ENCODE peak calls at places on chromosomes 1 and 21, in nine cellular contexts. A is fibroblast of lung, P is dorsolateral prefrontal cortex, T is heart right ventricle, D is upper lobe of right lung, Q is heart left ventricle, V is MCF 10A, I is fibroblast of the aortic adventitia, J is fibroblast of mammary gland. X is an unnamed sample.

GRCh38 chr1:217525773-217526490 is 105.0 kb downstream of the GPATCH2 start:
- DNase-seq in A (peak), P (no peak), T (no peak), D (no peak), Q (no peak), V (peak), I (peak), J (peak), X (no peak)

GRCh38 chr1:81121324-81121723 is 679.4 kb upstream of the ADGRL2 start:
- DNase-seq in A (no peak), P (no peak), T (no peak), D (no peak), Q (no peak), V (no peak), I (no peak), J (no peak), X (no peak)

GRCh38 chr1:68175621-68176398 is 56.5 kb downstream of the WLS start:
- DNase-seq in A (peak), P (no peak), T (peak), D (no peak), Q (no peak), V (no peak), I (peak), J (no peak), X (no peak)

GRCh38 chr1:163361123-163361934 is 39.6 kb downstream of the NUF2 start:
- DNase-seq in A (peak), P (no peak), T (no peak), D (no peak), Q (no peak), V (peak), I (peak), J (peak), X (no peak)

GRCh38 chr1:235725493-235725892 is 75.9 kb upstream of the GNG4 start:
- DNase-seq in A (no peak), P (no peak), T (no peak), D (no peak), Q (no peak), V (no peak), I (no peak), J (no peak), X (no peak)

GRCh38 chr1:236124965-236125364 is 17.4 kb upstream of the GPR137B start:
- DNase-seq in A (no peak), P (no peak), T (no peak), D (no peak), Q (no peak), V (no peak), I (no peak), J (no peak), X (no peak)

GRCh38 chr1:156128749-156129682 is 14.5 kb downstream of the LMNA start:
- DNase-seq in A (peak), P (no peak), T (peak), D (no peak), Q (peak), V (peak), I (peak), J (peak), X (no peak)

GRCh38 chr1:237042892-237043576 is 1.1 kb downstream of the RYR2 start:
- DNase-seq in A (peak), P (peak), T (peak), D (peak), Q (peak), V (no peak), I (no peak), J (no peak), X (no peak)

GRCh38 chr1:8986814-8987190 is 39.4 kb downstream of the SLC2A7 start:
- DNase-seq in A (no peak), P (no peak), T (no peak), D (no peak), Q (no peak), V (no peak), I (no peak), J (no peak), X (no peak)

GRCh38 chr1:85465099-85465790 is at the start of gene DDAH1:
- DNase-seq in A (peak), P (peak), T (peak), D (peak), Q (peak), V (peak), I (peak), J (peak), X (no peak)

GRCh38 chr1:63908016-63908415 is 134.2 kb downstream of the ROR1 start:
- DNase-seq in A (peak), P (no peak), T (no peak), D (no peak), Q (no peak), V (no peak), I (peak), J (peak), X (no peak)

GRCh38 chr1:40389871-40390560 is 16.5 kb downstream of the SMAP2 start:
- DNase-seq in A (peak), P (no peak), T (no peak), D (no peak), Q (no peak), V (peak), I (peak), J (peak), X (no peak)

GRCh38 chr1:30372792-30373433 is 350.5 kb downstream of the MATN1 start:
- DNase-seq in A (no peak), P (no peak), T (no peak), D (no peak), Q (no peak), V (peak), I (no peak), J (no peak), X (no peak)

GRCh38 chr21:41318218-41318617 is 1.6 kb downstream of the FAM3B start:
- DNase-seq in A (no peak), P (no peak), T (no peak), D (no peak), Q (no peak), V (no peak), I (no peak), J (no peak), X (no peak)

GRCh38 chr21:41322496-41323382 is 6.1 kb downstream of the FAM3B start:
- DNase-seq in A (no peak), P (no peak), T (no peak), D (no peak), Q (no peak), V (no peak), I (no peak), J (no peak), X (no peak)

GRCh38 chr21:41319273-41319672 is 2.7 kb downstream of the FAM3B start:
- DNase-seq in A (no peak), P (no peak), T (no peak), D (no peak), Q (no peak), V (no peak), I (no peak), J (no peak), X (no peak)

GRCh38 chr21:41321908-41322495 is 5.4 kb downstream of the FAM3B start:
- DNase-seq in A (no peak), P (no peak), T (no peak), D (no peak), Q (no peak), V (no peak), I (no peak), J (no peak), X (no peak)

GRCh38 chr21:41321211-41321907 is 4.8 kb downstream of the FAM3B start:
- DNase-seq in A (no peak), P (no peak), T (no peak), D (no peak), Q (no peak), V (no peak), I (no peak), J (no peak), X (no peak)
- TF ChIP-seq CTCF in A (no peak), P (no peak), T (no peak), D (no peak), Q (no peak), V (no peak), I (no peak), J (no peak), X (no peak)

GRCh38 chr1:11690669-11691301 is 725 bp upstream of the DRAXIN start:
- DNase-seq in A (no peak), P (no peak), T (no peak), D (no peak), Q (no peak), V (no peak), I (no peak), J (no peak), X (no peak)

GRCh38 chr1:11692899-11693590 is 1.5 kb downstream of the DRAXIN start:
- DNase-seq in A (peak), P (no peak), T (no peak), D (no peak), Q (no peak), V (peak), I (peak), J (peak), X (no peak)

GRCh38 chr1:11690132-11690668 is 1.3 kb upstream of the DRAXIN start:
- DNase-seq in A (no peak), P (no peak), T (no peak), D (no peak), Q (no peak), V (no peak), I (no peak), J (no peak), X (no peak)

GRCh38 chr1:11691928-11692711 is 610 bp downstream of the DRAXIN start:
- DNase-seq in A (no peak), P (no peak), T (no peak), D (no peak), Q (no peak), V (no peak), I (no peak), J (no peak), X (no peak)

DNA sequence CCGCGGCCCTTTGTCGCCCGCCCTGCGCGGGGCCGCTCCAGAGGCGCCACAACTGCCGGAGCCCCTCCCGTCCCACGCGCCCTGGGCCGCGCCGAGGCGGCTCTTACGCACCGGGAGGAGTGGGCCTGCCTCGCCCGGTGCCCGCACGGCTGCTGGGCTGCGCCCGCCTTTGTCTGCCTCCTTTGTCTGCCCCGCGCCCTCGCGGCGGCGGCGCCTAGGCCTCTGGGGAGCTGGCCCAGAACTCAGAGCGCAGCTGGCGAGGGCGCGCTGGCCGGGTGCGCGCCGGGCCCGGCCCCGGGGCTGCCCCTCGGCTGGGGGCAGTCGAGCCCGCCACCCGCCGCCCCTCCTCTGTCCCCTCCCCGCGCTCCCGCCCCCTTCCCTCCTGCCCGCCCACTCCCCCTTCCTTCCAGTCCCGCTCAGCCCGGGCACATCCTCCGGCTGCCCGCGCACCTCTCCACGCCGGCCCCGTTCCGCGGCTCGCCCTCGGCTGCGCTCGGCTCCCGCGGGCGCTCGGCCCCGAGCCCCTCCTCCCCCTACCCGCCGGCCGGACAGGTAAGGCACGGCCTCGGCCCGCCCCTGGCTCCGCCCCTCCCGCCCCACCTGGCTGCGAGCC is at the start of gene DRAXIN:
- DNase-seq in A (no peak), P (no peak), T (no peak), D (no peak), Q (no peak), V (no peak), I (no peak), J (no peak), X (no peak)
- TF ChIP-seq CTCF in A (no peak), P (no peak), T (no peak), D (no peak), Q (no peak), V (no peak), I (no peak), J (no peak), X (no peak)

DNA sequence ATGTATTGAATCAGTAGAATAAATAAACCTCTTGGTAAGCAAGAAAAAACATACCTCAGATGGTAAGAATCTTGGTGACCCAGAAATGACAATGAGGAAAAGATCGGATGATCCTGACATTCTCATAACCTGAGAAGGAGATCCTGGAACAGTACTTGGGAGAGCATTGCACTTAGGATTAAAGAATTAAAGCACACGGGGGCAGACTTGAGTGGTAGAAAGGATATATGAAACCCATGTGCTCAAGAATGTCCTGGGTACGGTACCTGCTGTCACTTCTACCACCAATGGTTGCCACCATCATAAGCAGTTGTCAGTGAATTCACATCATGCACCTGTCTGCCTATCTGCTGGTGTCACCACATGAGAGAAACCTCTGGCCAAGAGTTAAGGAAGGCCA is 108.9 kb upstream of the GJB5 start:
- DNase-seq in A (no peak), P (no peak), T (no peak), D (no peak), Q (no peak), V (no peak), I (no peak), J (no peak), X (no peak)
- TF ChIP-seq CTCF in A (no peak), P (no peak), T (no peak), D (no peak), Q (no peak), V (no peak), I (no peak), J (no peak), X (no peak)

GRCh38 chr1:164515932-164516331 is 43.1 kb upstream of the PBX1 start:
- DNase-seq in A (peak), P (no peak), T (peak), D (no peak), Q (no peak), V (no peak), I (peak), J (peak), X (no peak)

GRCh38 chr1:164515221-164515620 is 43.8 kb upstream of the PBX1 start:
- DNase-seq in A (no peak), P (no peak), T (no peak), D (no peak), Q (no peak), V (no peak), I (no peak), J (no peak), X (no peak)

GRCh38 chr1:164504699-164505098 is 54.3 kb upstream of the PBX1 start:
- DNase-seq in A (peak), P (no peak), T (no peak), D (no peak), Q (no peak), V (peak), I (no peak), J (peak), X (no peak)

DNA sequence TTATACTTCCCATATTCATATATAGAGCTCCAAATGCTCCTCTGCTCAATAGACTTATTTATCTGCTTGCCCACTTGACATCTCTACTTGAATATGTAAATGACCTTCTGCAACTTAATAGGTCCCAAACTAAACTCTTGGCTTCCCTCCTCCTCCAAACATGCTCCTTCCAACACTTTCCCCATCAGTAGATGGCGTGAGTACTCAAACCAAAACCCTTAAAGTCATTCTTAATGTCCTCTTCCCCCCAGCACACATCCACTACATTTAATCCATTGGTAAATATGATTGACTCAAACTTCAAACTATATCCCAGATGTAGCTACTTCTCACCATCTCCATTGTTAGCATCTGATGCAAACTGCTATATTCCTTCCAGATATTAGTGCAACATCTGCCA is 48.5 kb upstream of the PBX1 start:
- DNase-seq in A (peak), P (no peak), T (no peak), D (no peak), Q (no peak), V (peak), I (peak), J (peak), X (no peak)
- TF ChIP-seq CTCF in A (peak), P (no peak), T (peak), D (no peak), Q (peak), V (no peak), I (peak), J (peak), X (no peak)

GRCh38 chr1:46306159-46306530 is 2.6 kb downstream of the UQCRH start:
- DNase-seq in A (no peak), P (no peak), T (no peak), D (no peak), Q (no peak), V (no peak), I (no peak), J (no peak), X (no peak)

GRCh38 chr1:46315669-46316403 is 12.3 kb downstream of the UQCRH start:
- DNase-seq in A (peak), P (no peak), T (no peak), D (no peak), Q (no peak), V (no peak), I (peak), J (peak), X (no peak)

GRCh38 chr1:46309401-46310159 is 6.1 kb downstream of the UQCRH start:
- DNase-seq in A (no peak), P (no peak), T (no peak), D (no peak), Q (no peak), V (no peak), I (no peak), J (no peak), X (no peak)

DNA sequence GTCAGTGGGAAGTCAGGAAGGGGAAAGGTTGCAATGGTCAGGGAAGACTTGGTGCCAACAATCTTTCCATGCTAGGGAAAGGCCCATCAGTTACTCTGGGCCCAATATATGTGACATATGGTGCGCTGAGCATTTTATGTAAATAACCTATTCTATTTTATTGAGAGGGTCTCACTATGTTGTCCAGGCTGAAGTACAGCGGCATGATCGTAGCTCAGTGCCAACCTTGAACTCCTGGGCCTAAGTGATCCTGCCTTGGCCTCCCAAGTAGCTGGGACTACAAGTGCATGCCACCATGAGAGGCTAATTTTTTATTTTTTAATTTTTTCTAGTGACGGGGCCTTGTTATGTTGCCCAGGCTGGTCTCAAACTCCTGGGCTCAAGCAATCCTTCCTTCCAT is 6.8 kb downstream of the UQCRH start:
- DNase-seq in A (no peak), P (no peak), T (no peak), D (no peak), Q (no peak), V (no peak), I (no peak), J (no peak), X (no peak)
- TF ChIP-seq CTCF in A (no peak), P (no peak), T (no peak), D (no peak), Q (no peak), V (no peak), I (no peak), J (no peak), X (no peak)

DNA sequence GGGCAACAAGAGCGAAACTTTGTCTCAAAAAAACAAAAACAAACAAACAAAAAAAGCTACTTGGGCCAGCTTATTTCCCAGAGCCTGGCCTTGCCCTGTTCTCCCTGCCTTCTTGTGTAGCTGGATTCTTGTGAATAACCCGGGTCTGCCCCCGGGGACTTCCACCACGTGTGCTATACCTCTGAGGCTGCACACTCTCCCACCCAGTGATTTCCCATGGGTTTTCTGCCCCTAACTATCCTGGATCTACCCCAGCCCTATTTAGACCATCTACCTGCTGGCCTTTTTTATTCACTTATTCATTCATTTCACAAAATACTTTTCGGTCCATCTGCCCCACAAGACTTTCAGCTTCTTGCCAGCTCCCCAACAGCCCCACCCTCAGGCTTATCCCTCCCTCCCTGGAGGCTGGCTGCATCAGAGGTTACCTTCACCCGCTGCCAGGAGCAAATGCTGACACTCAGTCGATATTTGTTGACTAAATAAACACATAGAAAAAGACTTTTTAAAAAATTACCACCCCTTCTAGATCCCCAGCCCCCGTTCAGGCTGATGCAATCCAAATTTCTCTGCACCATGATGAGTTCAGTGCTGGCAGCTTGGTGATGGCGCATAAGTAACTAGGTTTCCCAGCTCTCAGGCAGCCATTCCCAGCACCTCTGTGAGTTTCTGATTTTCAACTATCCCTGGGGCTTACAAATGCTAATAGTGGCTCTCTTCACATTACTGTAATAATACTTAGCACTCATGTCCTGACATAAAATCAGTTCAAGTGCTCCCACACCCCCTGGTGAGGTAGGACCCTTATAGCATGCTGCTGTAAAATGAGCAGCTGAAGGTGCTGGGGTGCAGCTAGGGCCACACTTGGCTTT is 30.7 kb upstream of the TARBP1 start:
- DNase-seq in A (peak), P (no peak), T (no peak), D (no peak), Q (no peak), V (peak), I (peak), J (peak), X (no peak)
- TF ChIP-seq CTCF in A (no peak), P (no peak), T (no peak), D (no peak), Q (no peak), V (no peak), I (no peak), J (peak), X (no peak)

X was measured in omental fat pad.